ENCODE peak calls at places on chromosome 16, in four cellular contexts. One of them, this sample, is unnamed.

GRCh38 chr16:81041696-81042095 is 6.1 kb downstream of the ATMIN start:
- DNase-seq in iPS DF 6.9: no peak
- DNase-seq in Kasumi-1: no peak
- DNase-seq in H7: no peak
- DNase-seq in this sample: no peak

GRCh38 chr16:35750701-35751104 is 2291.3 kb downstream of the TP53TG3F start:
- DNase-seq in Kasumi-1: no peak
- DNase-seq in iPS DF 6.9: no peak
- DNase-seq in H7: peak
- DNase-seq in this sample: no peak

GRCh38 chr16:72990003-72990521 is 57.9 kb downstream of the ZFHX3 start:
- DNase-seq in iPS DF 6.9: no peak
- DNase-seq in Kasumi-1: peak
- DNase-seq in H7: peak
- DNase-seq in this sample: no peak

GRCh38 chr16:82439678-82440293 is 187.0 kb upstream of the CDH13 start:
- DNase-seq in H7: peak
- DNase-seq in Kasumi-1: no peak
- DNase-seq in iPS DF 6.9: no peak
- DNase-seq in this sample: no peak

GRCh38 chr16:83453977-83454376 is 353.8 kb upstream of the HSBP1 start:
- DNase-seq in Kasumi-1: no peak
- DNase-seq in H7: no peak
- DNase-seq in iPS DF 6.9: no peak
- DNase-seq in this sample: no peak

GRCh38 chr16:89562027-89562599 is 1.6 kb downstream of the RPL13 start:
- DNase-seq in H7: no peak
- DNase-seq in iPS DF 6.9: no peak
- DNase-seq in Kasumi-1: peak
- DNase-seq in this sample: no peak

GRCh38 chr16:67170168-67170947 is at the start of gene NOL3:
- DNase-seq in H7: peak
- DNase-seq in iPS DF 6.9: no peak
- DNase-seq in Kasumi-1: no peak
- DNase-seq in this sample: no peak

GRCh38 chr16:86044881-86045600 is 146.1 kb downstream of the IRF8 start:
- DNase-seq in H7: no peak
- DNase-seq in iPS DF 6.9: no peak
- DNase-seq in Kasumi-1: no peak
- DNase-seq in this sample: no peak

GRCh38 chr16:76345093-76345735 is 68.0 kb downstream of the CNTNAP4 start:
- DNase-seq in Kasumi-1: no peak
- DNase-seq in H7: no peak
- DNase-seq in iPS DF 6.9: no peak
- DNase-seq in this sample: no peak

GRCh38 chr16:49592507-49593422 is 219.2 kb downstream of the C16orf78 start:
- DNase-seq in iPS DF 6.9: peak
- DNase-seq in Kasumi-1: peak
- DNase-seq in H7: peak
- DNase-seq in this sample: peak

GRCh38 chr16:521381-522210 is 5.9 kb upstream of the CAPN15 start:
- DNase-seq in H7: peak
- DNase-seq in Kasumi-1: no peak
- DNase-seq in iPS DF 6.9: peak
- DNase-seq in this sample: no peak

GRCh38 chr16:57141822-57142631 is 43.8 kb downstream of the PSME3IP1 start:
- DNase-seq in Kasumi-1: peak
- DNase-seq in iPS DF 6.9: no peak
- DNase-seq in H7: peak
- DNase-seq in this sample: no peak

GRCh38 chr16:70478912-70479341 is 24.5 kb downstream of the FCSK start:
- DNase-seq in Kasumi-1: peak
- DNase-seq in H7: peak
- DNase-seq in iPS DF 6.9: no peak
- DNase-seq in this sample: no peak

GRCh38 chr16:71626858-71627213 is 852 bp downstream of the MARVELD3 start:
- DNase-seq in H7: peak
- DNase-seq in iPS DF 6.9: peak
- DNase-seq in Kasumi-1: no peak
- DNase-seq in this sample: no peak

GRCh38 chr16:68749424-68749823 is 12.3 kb downstream of the CDH1 start:
- DNase-seq in H7: peak
- DNase-seq in Kasumi-1: no peak
- DNase-seq in iPS DF 6.9: no peak
- DNase-seq in this sample: no peak

GRCh38 chr16:89198417-89199240 is 1.7 kb downstream of the SLC22A31 start:
- DNase-seq in H7: peak
- DNase-seq in Kasumi-1: no peak
- DNase-seq in iPS DF 6.9: no peak
- DNase-seq in this sample: no peak

GRCh38 chr16:67164599-67165061 is at the start of gene HSF4:
- DNase-seq in iPS DF 6.9: no peak
- DNase-seq in Kasumi-1: no peak
- DNase-seq in H7: peak
- DNase-seq in this sample: no peak

GRCh38 chr16:11302977-11303376 is 21.8 kb upstream of the PRM1 start:
- DNase-seq in iPS DF 6.9: no peak
- DNase-seq in H7: no peak
- DNase-seq in Kasumi-1: no peak
- DNase-seq in this sample: no peak

GRCh38 chr16:78684040-78684611 is 584.7 kb downstream of the WWOX start:
- DNase-seq in Kasumi-1: no peak
- DNase-seq in H7: no peak
- DNase-seq in iPS DF 6.9: no peak
- DNase-seq in this sample: no peak

GRCh38 chr16:82855471-82855870 is 228.7 kb downstream of the CDH13 start:
- DNase-seq in iPS DF 6.9: no peak
- DNase-seq in H7: no peak
- DNase-seq in Kasumi-1: no peak
- DNase-seq in this sample: no peak